ENCODE peak calls at places on chromosomes 4 and X, in seven cellular contexts. One of them, this sample, is unnamed.

GRCh38 chr4:76011700-76012387 is 4.5 kb upstream of the CXCL9 start:
- DNase-seq in germinal center: no peak
- DNase-seq in T-helper 2 cell: peak
- DNase-seq in stimulated activated CD4-positive, alpha-beta T cell treated with anti-CD3 and anti-CD28 coated beads, Interleukin-2, amount 100 ng/mL, for 48 hours: no peak
- DNase-seq in NCI-H748 treated with DMSO at 0.1 percent for 48 hours: no peak
- DNase-seq in activated CD8-positive, alpha-beta T cell treated with anti-CD3 and anti-CD28 coated beads for 36 hours: no peak
- DNase-seq in T-cell: no peak
- DNase-seq in this sample: peak

GRCh38 chr4:177118596-177118995 is 191.1 kb upstream of the NEIL3 start:
- DNase-seq in germinal center: no peak
- DNase-seq in T-helper 2 cell: no peak
- DNase-seq in stimulated activated CD4-positive, alpha-beta T cell treated with anti-CD3 and anti-CD28 coated beads, Interleukin-2, amount 100 ng/mL, for 48 hours: no peak
- DNase-seq in NCI-H748 treated with DMSO at 0.1 percent for 48 hours: no peak
- DNase-seq in activated CD8-positive, alpha-beta T cell treated with anti-CD3 and anti-CD28 coated beads for 36 hours: no peak
- DNase-seq in T-cell: no peak
- DNase-seq in this sample: no peak

GRCh38 chr4:146308951-146309350 is 94.6 kb downstream of the REELD1 start:
- DNase-seq in germinal center: no peak
- DNase-seq in T-helper 2 cell: no peak
- DNase-seq in stimulated activated CD4-positive, alpha-beta T cell treated with anti-CD3 and anti-CD28 coated beads, Interleukin-2, amount 100 ng/mL, for 48 hours: no peak
- DNase-seq in NCI-H748 treated with DMSO at 0.1 percent for 48 hours: no peak
- DNase-seq in activated CD8-positive, alpha-beta T cell treated with anti-CD3 and anti-CD28 coated beads for 36 hours: no peak
- DNase-seq in T-cell: no peak
- DNase-seq in this sample: no peak

GRCh38 chr4:54254116-54254914 is 25.2 kb downstream of the PDGFRA start:
- DNase-seq in germinal center: no peak
- DNase-seq in T-helper 2 cell: no peak
- DNase-seq in stimulated activated CD4-positive, alpha-beta T cell treated with anti-CD3 and anti-CD28 coated beads, Interleukin-2, amount 100 ng/mL, for 48 hours: no peak
- DNase-seq in NCI-H748 treated with DMSO at 0.1 percent for 48 hours: no peak
- DNase-seq in activated CD8-positive, alpha-beta T cell treated with anti-CD3 and anti-CD28 coated beads for 36 hours: no peak
- DNase-seq in T-cell: no peak
- DNase-seq in this sample: no peak

GRCh38 chr4:100913685-100914084 is 395.9 kb upstream of the EMCN start:
- DNase-seq in germinal center: no peak
- DNase-seq in T-helper 2 cell: no peak
- DNase-seq in stimulated activated CD4-positive, alpha-beta T cell treated with anti-CD3 and anti-CD28 coated beads, Interleukin-2, amount 100 ng/mL, for 48 hours: no peak
- DNase-seq in NCI-H748 treated with DMSO at 0.1 percent for 48 hours: no peak
- DNase-seq in activated CD8-positive, alpha-beta T cell treated with anti-CD3 and anti-CD28 coated beads for 36 hours: no peak
- DNase-seq in T-cell: no peak
- DNase-seq in this sample: no peak

GRCh38 chr4:55396305-55397023 is 707 bp downstream of the TMEM165 start:
- DNase-seq in germinal center: peak
- DNase-seq in T-helper 2 cell: peak
- DNase-seq in stimulated activated CD4-positive, alpha-beta T cell treated with anti-CD3 and anti-CD28 coated beads, Interleukin-2, amount 100 ng/mL, for 48 hours: no peak
- DNase-seq in NCI-H748 treated with DMSO at 0.1 percent for 48 hours: no peak
- DNase-seq in activated CD8-positive, alpha-beta T cell treated with anti-CD3 and anti-CD28 coated beads for 36 hours: peak
- DNase-seq in T-cell: no peak
- DNase-seq in this sample: peak

GRCh38 chrX:16743604-16744325 is 24.4 kb downstream of the SYAP1 start:
- DNase-seq in germinal center: no peak
- DNase-seq in T-helper 2 cell: no peak
- DNase-seq in stimulated activated CD4-positive, alpha-beta T cell treated with anti-CD3 and anti-CD28 coated beads, Interleukin-2, amount 100 ng/mL, for 48 hours: no peak
- DNase-seq in NCI-H748 treated with DMSO at 0.1 percent for 48 hours: no peak
- DNase-seq in activated CD8-positive, alpha-beta T cell treated with anti-CD3 and anti-CD28 coated beads for 36 hours: no peak
- DNase-seq in T-cell: no peak
- DNase-seq in this sample: no peak

GRCh38 chr4:143294310-143294709 is 42.4 kb upstream of the GAB1 start:
- DNase-seq in germinal center: no peak
- DNase-seq in T-helper 2 cell: no peak
- DNase-seq in stimulated activated CD4-positive, alpha-beta T cell treated with anti-CD3 and anti-CD28 coated beads, Interleukin-2, amount 100 ng/mL, for 48 hours: no peak
- DNase-seq in NCI-H748 treated with DMSO at 0.1 percent for 48 hours: no peak
- DNase-seq in activated CD8-positive, alpha-beta T cell treated with anti-CD3 and anti-CD28 coated beads for 36 hours: no peak
- DNase-seq in T-cell: no peak
- DNase-seq in this sample: no peak

GRCh38 chrX:55648434-55648833 is 25.2 kb downstream of the FOXR2 start:
- DNase-seq in germinal center: no peak
- DNase-seq in T-helper 2 cell: no peak
- DNase-seq in stimulated activated CD4-positive, alpha-beta T cell treated with anti-CD3 and anti-CD28 coated beads, Interleukin-2, amount 100 ng/mL, for 48 hours: no peak
- DNase-seq in NCI-H748 treated with DMSO at 0.1 percent for 48 hours: no peak
- DNase-seq in activated CD8-positive, alpha-beta T cell treated with anti-CD3 and anti-CD28 coated beads for 36 hours: no peak
- DNase-seq in T-cell: no peak
- DNase-seq in this sample: no peak

GRCh38 chr4:43277003-43277402 is 384.5 kb downstream of the GRXCR1 start:
- DNase-seq in germinal center: no peak
- DNase-seq in T-helper 2 cell: no peak
- DNase-seq in stimulated activated CD4-positive, alpha-beta T cell treated with anti-CD3 and anti-CD28 coated beads, Interleukin-2, amount 100 ng/mL, for 48 hours: no peak
- DNase-seq in NCI-H748 treated with DMSO at 0.1 percent for 48 hours: no peak
- DNase-seq in activated CD8-positive, alpha-beta T cell treated with anti-CD3 and anti-CD28 coated beads for 36 hours: no peak
- DNase-seq in T-cell: no peak
- DNase-seq in this sample: no peak

GRCh38 chr4:83873996-83874395 is 338.1 kb downstream of the GPAT3 start:
- DNase-seq in germinal center: no peak
- DNase-seq in T-helper 2 cell: no peak
- DNase-seq in stimulated activated CD4-positive, alpha-beta T cell treated with anti-CD3 and anti-CD28 coated beads, Interleukin-2, amount 100 ng/mL, for 48 hours: no peak
- DNase-seq in NCI-H748 treated with DMSO at 0.1 percent for 48 hours: no peak
- DNase-seq in activated CD8-positive, alpha-beta T cell treated with anti-CD3 and anti-CD28 coated beads for 36 hours: no peak
- DNase-seq in T-cell: no peak
- DNase-seq in this sample: no peak

GRCh38 chr4:26407466-26407865 is 82.8 kb downstream of the CCKAR start:
- DNase-seq in germinal center: no peak
- DNase-seq in T-helper 2 cell: no peak
- DNase-seq in stimulated activated CD4-positive, alpha-beta T cell treated with anti-CD3 and anti-CD28 coated beads, Interleukin-2, amount 100 ng/mL, for 48 hours: no peak
- DNase-seq in NCI-H748 treated with DMSO at 0.1 percent for 48 hours: no peak
- DNase-seq in activated CD8-positive, alpha-beta T cell treated with anti-CD3 and anti-CD28 coated beads for 36 hours: no peak
- DNase-seq in T-cell: no peak
- DNase-seq in this sample: no peak

GRCh38 chrX:1292581-1293310 is 24.1 kb downstream of the CSF2RA start:
- DNase-seq in germinal center: no peak
- DNase-seq in T-helper 2 cell: peak
- DNase-seq in stimulated activated CD4-positive, alpha-beta T cell treated with anti-CD3 and anti-CD28 coated beads, Interleukin-2, amount 100 ng/mL, for 48 hours: no peak
- DNase-seq in NCI-H748 treated with DMSO at 0.1 percent for 48 hours: no peak
- DNase-seq in activated CD8-positive, alpha-beta T cell treated with anti-CD3 and anti-CD28 coated beads for 36 hours: no peak
- DNase-seq in T-cell: no peak
- DNase-seq in this sample: peak

GRCh38 chr4:4765811-4766210 is 93.7 kb upstream of the MSX1 start:
- DNase-seq in germinal center: no peak
- DNase-seq in T-helper 2 cell: no peak
- DNase-seq in stimulated activated CD4-positive, alpha-beta T cell treated with anti-CD3 and anti-CD28 coated beads, Interleukin-2, amount 100 ng/mL, for 48 hours: no peak
- DNase-seq in NCI-H748 treated with DMSO at 0.1 percent for 48 hours: no peak
- DNase-seq in activated CD8-positive, alpha-beta T cell treated with anti-CD3 and anti-CD28 coated beads for 36 hours: no peak
- DNase-seq in T-cell: no peak
- DNase-seq in this sample: no peak

GRCh38 chr4:13970349-13970748 is 342.8 kb upstream of the BOD1L1 start:
- DNase-seq in germinal center: no peak
- DNase-seq in T-helper 2 cell: no peak
- DNase-seq in stimulated activated CD4-positive, alpha-beta T cell treated with anti-CD3 and anti-CD28 coated beads, Interleukin-2, amount 100 ng/mL, for 48 hours: no peak
- DNase-seq in NCI-H748 treated with DMSO at 0.1 percent for 48 hours: no peak
- DNase-seq in activated CD8-positive, alpha-beta T cell treated with anti-CD3 and anti-CD28 coated beads for 36 hours: no peak
- DNase-seq in T-cell: no peak
- DNase-seq in this sample: no peak

GRCh38 chrX:100070334-100070849 is 339.7 kb downstream of the PCDH19 start:
- DNase-seq in germinal center: no peak
- DNase-seq in T-helper 2 cell: no peak
- DNase-seq in stimulated activated CD4-positive, alpha-beta T cell treated with anti-CD3 and anti-CD28 coated beads, Interleukin-2, amount 100 ng/mL, for 48 hours: no peak
- DNase-seq in NCI-H748 treated with DMSO at 0.1 percent for 48 hours: no peak
- DNase-seq in activated CD8-positive, alpha-beta T cell treated with anti-CD3 and anti-CD28 coated beads for 36 hours: no peak
- DNase-seq in T-cell: no peak
- DNase-seq in this sample: no peak

GRCh38 chr4:110840221-110840654 is 217.4 kb upstream of the PITX2 start:
- DNase-seq in germinal center: no peak
- DNase-seq in T-helper 2 cell: no peak
- DNase-seq in stimulated activated CD4-positive, alpha-beta T cell treated with anti-CD3 and anti-CD28 coated beads, Interleukin-2, amount 100 ng/mL, for 48 hours: no peak
- DNase-seq in NCI-H748 treated with DMSO at 0.1 percent for 48 hours: no peak
- DNase-seq in activated CD8-positive, alpha-beta T cell treated with anti-CD3 and anti-CD28 coated beads for 36 hours: no peak
- DNase-seq in T-cell: no peak
- DNase-seq in this sample: no peak

GRCh38 chrX:3697220-3697684 is 16.2 kb downstream of the PRKX start:
- DNase-seq in germinal center: no peak
- DNase-seq in T-helper 2 cell: no peak
- DNase-seq in stimulated activated CD4-positive, alpha-beta T cell treated with anti-CD3 and anti-CD28 coated beads, Interleukin-2, amount 100 ng/mL, for 48 hours: no peak
- DNase-seq in NCI-H748 treated with DMSO at 0.1 percent for 48 hours: no peak
- DNase-seq in activated CD8-positive, alpha-beta T cell treated with anti-CD3 and anti-CD28 coated beads for 36 hours: no peak
- DNase-seq in T-cell: no peak
- DNase-seq in this sample: no peak

GRCh38 chrX:21438792-21439191 is 64.6 kb downstream of the CNKSR2 start:
- DNase-seq in germinal center: peak
- DNase-seq in T-helper 2 cell: peak
- DNase-seq in stimulated activated CD4-positive, alpha-beta T cell treated with anti-CD3 and anti-CD28 coated beads, Interleukin-2, amount 100 ng/mL, for 48 hours: no peak
- DNase-seq in NCI-H748 treated with DMSO at 0.1 percent for 48 hours: no peak
- DNase-seq in activated CD8-positive, alpha-beta T cell treated with anti-CD3 and anti-CD28 coated beads for 36 hours: no peak
- DNase-seq in T-cell: no peak
- DNase-seq in this sample: peak

GRCh38 chr4:128060130-128060619 is 937 bp upstream of the LARP1B start:
- DNase-seq in germinal center: no peak
- DNase-seq in T-helper 2 cell: peak
- DNase-seq in stimulated activated CD4-positive, alpha-beta T cell treated with anti-CD3 and anti-CD28 coated beads, Interleukin-2, amount 100 ng/mL, for 48 hours: no peak
- DNase-seq in NCI-H748 treated with DMSO at 0.1 percent for 48 hours: no peak
- DNase-seq in activated CD8-positive, alpha-beta T cell treated with anti-CD3 and anti-CD28 coated beads for 36 hours: peak
- DNase-seq in T-cell: no peak
- DNase-seq in this sample: no peak

GRCh38 chrX:3501833-3502535 is 155.5 kb upstream of the MXRA5 start:
- DNase-seq in germinal center: no peak
- DNase-seq in T-helper 2 cell: no peak
- DNase-seq in stimulated activated CD4-positive, alpha-beta T cell treated with anti-CD3 and anti-CD28 coated beads, Interleukin-2, amount 100 ng/mL, for 48 hours: no peak
- DNase-seq in NCI-H748 treated with DMSO at 0.1 percent for 48 hours: no peak
- DNase-seq in activated CD8-positive, alpha-beta T cell treated with anti-CD3 and anti-CD28 coated beads for 36 hours: no peak
- DNase-seq in T-cell: no peak
- DNase-seq in this sample: no peak

GRCh38 chr4:42399393-42399792 is 2.1 kb downstream of the SHISA3 start:
- DNase-seq in germinal center: no peak
- DNase-seq in T-helper 2 cell: peak
- DNase-seq in stimulated activated CD4-positive, alpha-beta T cell treated with anti-CD3 and anti-CD28 coated beads, Interleukin-2, amount 100 ng/mL, for 48 hours: no peak
- DNase-seq in NCI-H748 treated with DMSO at 0.1 percent for 48 hours: no peak
- DNase-seq in activated CD8-positive, alpha-beta T cell treated with anti-CD3 and anti-CD28 coated beads for 36 hours: no peak
- DNase-seq in T-cell: no peak
- DNase-seq in this sample: no peak

GRCh38 chrX:20271730-20272129 is 5.0 kb upstream of the RPS6KA3 start:
- DNase-seq in germinal center: no peak
- DNase-seq in T-helper 2 cell: no peak
- DNase-seq in stimulated activated CD4-positive, alpha-beta T cell treated with anti-CD3 and anti-CD28 coated beads, Interleukin-2, amount 100 ng/mL, for 48 hours: no peak
- DNase-seq in NCI-H748 treated with DMSO at 0.1 percent for 48 hours: no peak
- DNase-seq in activated CD8-positive, alpha-beta T cell treated with anti-CD3 and anti-CD28 coated beads for 36 hours: no peak
- DNase-seq in T-cell: no peak
- DNase-seq in this sample: no peak

GRCh38 chr4:120718979-120719566 is 203.5 kb downstream of the PRDM5 start:
- DNase-seq in germinal center: no peak
- DNase-seq in T-helper 2 cell: peak
- DNase-seq in stimulated activated CD4-positive, alpha-beta T cell treated with anti-CD3 and anti-CD28 coated beads, Interleukin-2, amount 100 ng/mL, for 48 hours: peak
- DNase-seq in NCI-H748 treated with DMSO at 0.1 percent for 48 hours: peak
- DNase-seq in activated CD8-positive, alpha-beta T cell treated with anti-CD3 and anti-CD28 coated beads for 36 hours: peak
- DNase-seq in T-cell: no peak
- DNase-seq in this sample: peak